ENCODE peak calls at places on chromosomes 3 and 15, in six cellular contexts. D is thyroid gland; S is endothelial cell of umbilical vein; M is CD4-positive, alpha-beta T cell; K is PC-3; X is body of pancreas. Q is an unnamed sample. For H3K9me3, the result is how much of the 10 kb centered on the place peaks cover.

GRCh38 chr15:92633001-92633400 is 22.6 kb downstream of the FAM174B start:
- DNase-seq in D (no peak), S (no peak), M (no peak), K (no peak), X (no peak), Q (no peak)

GRCh38 chr15:71168163-71168832 is 53.0 kb downstream of the THSD4 start:
- DNase-seq in D (peak), S (no peak), M (no peak), K (no peak), X (no peak), Q (no peak)

GRCh38 chr15:98874359-98874758 is 133.2 kb downstream of the PGPEP1L start:
- DNase-seq in D (no peak), S (no peak), M (no peak), K (no peak), X (no peak), Q (no peak)

GRCh38 chr3:170233532-170233931 is 11.3 kb downstream of the PRKCI start:
- DNase-seq in D (peak), S (no peak), M (no peak), K (peak), X (no peak), Q (no peak)

GRCh38 chr15:50519740-50520425 is 26.6 kb downstream of the USP50 start:
- DNase-seq in D (no peak), S (no peak), M (no peak), K (no peak), X (no peak), Q (no peak)

GRCh38 chr3:25582242-25582641 is 82.5 kb downstream of the TOP2B start:
- DNase-seq in D (no peak), S (peak), M (no peak), K (peak), X (no peak), Q (no peak)

GRCh38 chr3:134228461-134228860 is 22.2 kb downstream of the RYK start:
- DNase-seq in D (no peak), S (no peak), M (no peak), K (no peak), X (no peak), Q (no peak)

GRCh38 chr15:43165801-43166325 is 19.3 kb upstream of the CCNDBP1 start:
- DNase-seq in D (no peak), S (no peak), M (no peak), K (no peak), X (no peak), Q (no peak)

GRCh38 chr3:191985691-191986090 is 524.7 kb downstream of the PYDC2 start:
- DNase-seq in D (no peak), S (peak), M (no peak), K (peak), X (no peak), Q (no peak)

GRCh38 chr3:180250172-180250571 is 213.4 kb upstream of the PEX5L start:
- DNase-seq in D (no peak), S (no peak), M (no peak), K (peak), X (no peak), Q (no peak)

GRCh38 chr3:49804141-49805041 is 1.3 kb downstream of the INKA1 start:
- DNase-seq in D (no peak), S (peak), M (no peak), K (no peak), X (no peak), Q (no peak)

GRCh38 chr15:74427607-74428441 is 5.9 kb downstream of the SEMA7A start:
- DNase-seq in D (no peak), S (no peak), M (no peak), K (no peak), X (no peak), Q (no peak)

GRCh38 chr3:124881976-124882697 is 5.0 kb downstream of the ITGB5 start:
- DNase-seq in D (no peak), S (no peak), M (no peak), K (no peak), X (no peak), Q (no peak)

GRCh38 chr3:176032043-176032442 is 1165.2 kb downstream of the TBL1XR1 start:
- DNase-seq in D (no peak), S (no peak), M (no peak), K (no peak), X (no peak), Q (no peak)

GRCh38 chr3:44326515-44326914 is 12.1 kb upstream of the TCAIM start:
- DNase-seq in D (no peak), S (no peak), M (no peak), K (no peak), X (no peak), Q (no peak)

GRCh38 chr3:133944641-133945441 is 49.2 kb upstream of the RAB6B start:
- DNase-seq in D (no peak), S (peak), M (no peak), K (peak), X (no peak), Q (peak)

GRCh38 chr3:66482005-66482404 is 18.8 kb downstream of the LRIG1 start:
- DNase-seq in D (no peak), S (no peak), M (no peak), K (no peak), X (no peak), Q (peak)

GRCh38 chr15:88982304-88982945 is 69.2 kb upstream of the MFGE8 start:
- DNase-seq in D (peak), S (no peak), M (no peak), K (peak), X (peak), Q (peak)

GRCh38 chr15:60582370-60583036 is 103.6 kb upstream of the ICE2 start:
- DNase-seq in D (no peak), S (peak), M (peak), K (no peak), X (no peak), Q (no peak)

GRCh38 chr3:170697803-170698350 is 112.0 kb upstream of the SLC7A14 start:
- DNase-seq in D (peak), S (no peak), M (no peak), K (no peak), X (no peak), Q (no peak)

GRCh38 chr3:40339871-40340270 is 30.4 kb downstream of the EIF1B start:
- DNase-seq in D (no peak), S (no peak), M (no peak), K (no peak), X (no peak), Q (no peak)

GRCh38 chr3:36408146-36408545 is 27.8 kb downstream of the STAC start:
- DNase-seq in D (no peak), S (no peak), M (no peak), K (no peak), X (no peak), Q (peak)

GRCh38 chr3:21017115-21017852 is 733.7 kb downstream of the ZNF385D start:
- DNase-seq in D (no peak), S (no peak), M (no peak), K (peak), X (no peak), Q (no peak)

GRCh38 chr3:63578858-63579257 is 73.6 kb upstream of the SNTN start:
- DNase-seq in D (no peak), S (no peak), M (no peak), K (no peak), X (no peak), Q (no peak)

GRCh38 chr3:52240059-52240885 is 1.3 kb upstream of the TWF2 start:
- DNase-seq in D (no peak), S (no peak), M (peak), K (peak), X (peak), Q (peak)

GRCh38 chr3:37800022-37800493 is 61.6 kb upstream of the CTDSPL start:
- DNase-seq in D (no peak), S (no peak), M (no peak), K (no peak), X (no peak), Q (no peak)

GRCh38 chr3:114498779-114499370 is 205.0 kb downstream of the TIGIT start:
- DNase-seq in D (no peak), S (no peak), M (no peak), K (peak), X (no peak), Q (no peak)

GRCh38 chr3:21979706-21980105 is 228.7 kb upstream of the ZNF385D start:
- DNase-seq in D (no peak), S (no peak), M (no peak), K (peak), X (no peak), Q (no peak)

GRCh38 chr3:66378256-66378655 is 122.6 kb downstream of the LRIG1 start:
- DNase-seq in D (no peak), S (peak), M (peak), K (peak), X (no peak), Q (peak)

GRCh38 chr15:63402498-63403253 is 21.0 kb upstream of the CA12 start:
- DNase-seq in D (no peak), S (peak), M (no peak), K (peak), X (no peak), Q (peak)

GRCh38 chr15:64619880-64620839 is 155.2 kb downstream of the RBPMS2 start:
- DNase-seq in D (no peak), S (peak), M (no peak), K (peak), X (no peak), Q (no peak)

GRCh38 chr3:187242435-187242834 is 45.1 kb downstream of the RTP1 start:
- DNase-seq in D (no peak), S (no peak), M (no peak), K (no peak), X (no peak), Q (no peak)

GRCh38 chr3:83011471-83011870 is 1250.0 kb upstream of the GBE1 start:
- DNase-seq in D (no peak), S (no peak), M (no peak), K (peak), X (no peak), Q (no peak)

GRCh38 chr3:56787784-56788256 is 13.9 kb downstream of the ARHGEF3 start:
- DNase-seq in D (no peak), S (no peak), M (no peak), K (no peak), X (no peak), Q (no peak)

GRCh38 chr3:73827658-73828313 is 203.0 kb upstream of the PDZRN3 start:
- DNase-seq in D (no peak), S (no peak), M (no peak), K (no peak), X (peak), Q (no peak)

GRCh38 chr3:165125836-165126235 is 47.5 kb upstream of the SI start:
- DNase-seq in D (no peak), S (no peak), M (no peak), K (no peak), X (no peak), Q (no peak)

GRCh38 chr15:85704021-85704420 is 90.7 kb downstream of the KLHL25 start:
- DNase-seq in D (no peak), S (no peak), M (no peak), K (no peak), X (no peak), Q (no peak)

GRCh38 chr15:27867861-27868260 is 231.3 kb downstream of the OCA2 start:
- DNase-seq in D (no peak), S (no peak), M (no peak), K (no peak), X (no peak), Q (no peak)

GRCh38 chr15:27871078-27871695 is 227.9 kb downstream of the OCA2 start:
- DNase-seq in D (no peak), S (no peak), M (no peak), K (no peak), X (no peak), Q (no peak)

GRCh38 chr15:27868828-27869404 is 230.2 kb downstream of the OCA2 start:
- DNase-seq in D (no peak), S (no peak), M (no peak), K (no peak), X (no peak), Q (no peak)

GRCh38 chr15:27872355-27872754 is 226.8 kb downstream of the OCA2 start:
- DNase-seq in D (no peak), S (no peak), M (no peak), K (no peak), X (no peak), Q (no peak)

GRCh38 chr15:27869697-27870281 is 229.3 kb downstream of the OCA2 start:
- DNase-seq in D (no peak), S (no peak), M (no peak), K (no peak), X (no peak), Q (no peak)
- H3K9me3 ChIP-seq in D (under half), S (under half), M (under half), K (under half), X (under half), Q (under half)

DNA sequence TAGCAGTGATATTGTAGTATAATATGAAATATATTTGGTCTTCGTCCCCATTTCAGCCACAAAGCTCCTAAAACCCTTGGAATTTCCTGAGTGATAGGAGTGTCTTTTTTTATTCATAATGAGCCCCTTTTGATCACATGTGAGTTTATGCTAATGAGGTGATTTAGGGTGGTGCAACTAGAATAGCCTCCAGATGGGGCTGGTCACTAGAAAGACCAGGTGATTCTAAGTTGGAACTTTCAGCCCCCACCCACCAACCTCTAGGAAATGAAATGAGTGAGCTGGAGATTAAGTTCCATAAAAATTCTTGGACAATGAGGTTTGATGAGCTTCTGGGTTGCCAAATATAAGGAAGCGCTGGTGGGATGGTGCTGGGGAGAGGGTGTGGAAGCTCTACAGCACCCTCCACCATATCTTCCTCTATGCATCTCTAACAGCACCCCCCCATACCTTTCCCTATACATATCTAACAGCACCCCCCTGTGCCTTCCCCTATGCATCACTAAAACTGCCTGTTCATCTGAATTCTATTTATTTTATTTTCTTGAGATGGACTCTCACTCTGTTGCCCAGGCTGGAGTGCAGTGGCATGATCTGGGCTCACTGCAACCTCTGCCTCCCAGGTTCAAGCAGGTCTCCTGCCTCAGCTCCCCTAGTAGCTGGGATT is 2.1 kb upstream of the SMCO1 start:
- DNase-seq in D (no peak), S (no peak), M (no peak), K (peak), X (no peak), Q (no peak)
- H3K9me3 ChIP-seq in D (under half), S (under half), M (half or more), K (under half), X (under half), Q (under half)

GRCh38 chr3:28406241-28406640 is 57.6 kb upstream of the AZI2 start:
- DNase-seq in D (no peak), S (no peak), M (no peak), K (no peak), X (no peak), Q (no peak)
- H3K9me3 ChIP-seq in D (under half), S (under half), M (under half), K (under half), X (under half), Q (under half)

GRCh38 chr3:197562398-197563251 is 6.9 kb upstream of the BDH1 start:
- DNase-seq in D (no peak), S (no peak), M (no peak), K (no peak), X (no peak), Q (no peak)
- H3K9me3 ChIP-seq in D (under half), S (under half), M (under half), K (under half), X (under half), Q (under half)

GRCh38 chr15:25182098-25182478 is 227.3 kb downstream of the SNRPN start:
- DNase-seq in D (no peak), S (no peak), M (no peak), K (no peak), X (no peak), Q (no peak)
- H3K9me3 ChIP-seq in D (under half), S (under half), M (under half), K (under half), X (under half), Q (under half)

Q was measured in SK-N-SH.